ENCODE peak calls at places on chromosomes 13 and 19, in six cellular contexts. P is AG09309, Q is heart left ventricle, L is GM04504, G is ascending aorta, Z is NCI-H2081 treated with DMSO at 0.1 percent for 48 hours. X is an unnamed sample.
A peak's percentile ranks its signal among the peaks of the same experiment; 100 is the strongest.

GRCh38 chr19:45791744-45792481 is 732 bp downstream of the DMWD start:
- DNase-seq in P (no peak), Q (no peak), L (no peak), G (no peak), Z (no peak), X (no peak)

GRCh38 chr13:27583645-27584044 is 36.7 kb downstream of the LNX2 start:
- DNase-seq in P (no peak), Q (no peak), L (no peak), G (no peak), Z (no peak), X (no peak)

GRCh38 chr13:31951215-31951678 is 80.3 kb upstream of the FRY start:
- DNase-seq in P (no peak), Q (peak; percentile 69), L (no peak), G (peak; percentile 50), Z (no peak), X (no peak)

GRCh38 chr19:4063369-4064072 is 3.2 kb downstream of the ZBTB7A start:
- DNase-seq in P (no peak), Q (no peak), L (no peak), G (no peak), Z (no peak), X (no peak)

GRCh38 chr19:10113592-10113963 is 2.1 kb downstream of the P2RY11 start:
- DNase-seq in P (no peak), Q (no peak), L (no peak), G (no peak), Z (no peak), X (no peak)

GRCh38 chr19:3760871-3761361 is 576 bp downstream of the APBA3 start:
- DNase-seq in P (no peak), Q (no peak), L (no peak), G (no peak), Z (no peak), X (no peak)

GRCh38 chr19:48836089-48837017 is at the start of gene HSD17B14:
- DNase-seq in P (no peak), Q (no peak), L (peak; percentile 17), G (peak; percentile 14), Z (no peak), X (peak; percentile 54)

GRCh38 chr19:48085904-48086864 is 24.4 kb downstream of the PLA2G4C start:
- DNase-seq in P (no peak), Q (no peak), L (no peak), G (no peak), Z (no peak), X (no peak)

GRCh38 chr19:28406966-28407365 is 806.0 kb downstream of the UQCRFS1 start:
- DNase-seq in P (no peak), Q (no peak), L (no peak), G (no peak), Z (no peak), X (no peak)

GRCh38 chr13:45786293-45786920 is 65.1 kb downstream of the SIAH3 start:
- DNase-seq in P (no peak), Q (no peak), L (no peak), G (no peak), Z (no peak), X (no peak)

GRCh38 chr19:14086098-14086497 is 515 bp upstream of the C19orf67 start:
- DNase-seq in P (no peak), Q (no peak), L (no peak), G (no peak), Z (no peak), X (no peak)

GRCh38 chr13:108086678-108087077 is 128.7 kb downstream of the LIG4 start:
- DNase-seq in P (peak; percentile 5), Q (no peak), L (peak; percentile 14), G (no peak), Z (no peak), X (no peak)

GRCh38 chr13:113209880-113210421 is 538 bp downstream of the CUL4A start:
- DNase-seq in P (no peak), Q (peak; percentile 75), L (no peak), G (no peak), Z (no peak), X (no peak)

GRCh38 chr13:40433577-40433976 is 232.9 kb downstream of the FOXO1 start:
- DNase-seq in P (no peak), Q (no peak), L (no peak), G (no peak), Z (no peak), X (no peak)

GRCh38 chr13:31967155-31967554 is 64.4 kb upstream of the FRY start:
- DNase-seq in P (no peak), Q (no peak), L (no peak), G (no peak), Z (no peak), X (no peak)